ENCODE peak calls at places on chromosomes 16 and 17, in eight cellular contexts. One of them, this sample, is unnamed.

GRCh38 chr16:86665319-86665675 is 86.9 kb downstream of the FOXL1 start:
- DNase-seq in NCI-H774: no peak
- DNase-seq in neural crest cell: no peak
- DNase-seq in stimulated activated CD4-positive, alpha-beta T cell treated with anti-CD3 and anti-CD28 coated beads, Interleukin-4, amount 100 ng/mL, for 48 hours: no peak
- DNase-seq in AG08395: peak
- DNase-seq in hypothalamus: no peak
- DNase-seq in activated naive CD8-positive, alpha-beta T cell treated with anti-CD3 and anti-CD28 coated beads for 36 hours: no peak
- DNase-seq in HT1080: no peak
- DNase-seq in this sample: no peak

GRCh38 chr16:5367960-5368359 is 270.4 kb upstream of the EEF2KMT start:
- DNase-seq in NCI-H774: no peak
- DNase-seq in neural crest cell: no peak
- DNase-seq in stimulated activated CD4-positive, alpha-beta T cell treated with anti-CD3 and anti-CD28 coated beads, Interleukin-4, amount 100 ng/mL, for 48 hours: no peak
- DNase-seq in AG08395: no peak
- DNase-seq in hypothalamus: no peak
- DNase-seq in activated naive CD8-positive, alpha-beta T cell treated with anti-CD3 and anti-CD28 coated beads for 36 hours: no peak
- DNase-seq in HT1080: no peak
- DNase-seq in this sample: no peak

GRCh38 chr16:10408824-10409381 is 23.0 kb downstream of the ATF7IP2 start:
- DNase-seq in NCI-H774: no peak
- DNase-seq in neural crest cell: no peak
- DNase-seq in stimulated activated CD4-positive, alpha-beta T cell treated with anti-CD3 and anti-CD28 coated beads, Interleukin-4, amount 100 ng/mL, for 48 hours: no peak
- DNase-seq in AG08395: no peak
- DNase-seq in hypothalamus: no peak
- DNase-seq in activated naive CD8-positive, alpha-beta T cell treated with anti-CD3 and anti-CD28 coated beads for 36 hours: no peak
- DNase-seq in HT1080: no peak
- DNase-seq in this sample: no peak

GRCh38 chr17:32943206-32943605 is 15.3 kb downstream of the TMEM98 start:
- DNase-seq in NCI-H774: no peak
- DNase-seq in neural crest cell: no peak
- DNase-seq in stimulated activated CD4-positive, alpha-beta T cell treated with anti-CD3 and anti-CD28 coated beads, Interleukin-4, amount 100 ng/mL, for 48 hours: no peak
- DNase-seq in AG08395: peak
- DNase-seq in hypothalamus: no peak
- DNase-seq in activated naive CD8-positive, alpha-beta T cell treated with anti-CD3 and anti-CD28 coated beads for 36 hours: no peak
- DNase-seq in HT1080: peak
- DNase-seq in this sample: no peak

GRCh38 chr16:10647721-10648296 is 46.9 kb downstream of the TEKT5 start:
- DNase-seq in NCI-H774: no peak
- DNase-seq in neural crest cell: no peak
- DNase-seq in stimulated activated CD4-positive, alpha-beta T cell treated with anti-CD3 and anti-CD28 coated beads, Interleukin-4, amount 100 ng/mL, for 48 hours: no peak
- DNase-seq in AG08395: no peak
- DNase-seq in hypothalamus: no peak
- DNase-seq in activated naive CD8-positive, alpha-beta T cell treated with anti-CD3 and anti-CD28 coated beads for 36 hours: no peak
- DNase-seq in HT1080: no peak
- DNase-seq in this sample: no peak

GRCh38 chr17:53979991-53980390 is 157.3 kb downstream of the KIF2B start:
- DNase-seq in NCI-H774: no peak
- DNase-seq in neural crest cell: no peak
- DNase-seq in stimulated activated CD4-positive, alpha-beta T cell treated with anti-CD3 and anti-CD28 coated beads, Interleukin-4, amount 100 ng/mL, for 48 hours: no peak
- DNase-seq in AG08395: no peak
- DNase-seq in hypothalamus: no peak
- DNase-seq in activated naive CD8-positive, alpha-beta T cell treated with anti-CD3 and anti-CD28 coated beads for 36 hours: no peak
- DNase-seq in HT1080: no peak
- DNase-seq in this sample: no peak

GRCh38 chr17:19534562-19535149 is 1.0 kb downstream of the SLC47A1 start:
- DNase-seq in NCI-H774: no peak
- DNase-seq in neural crest cell: no peak
- DNase-seq in stimulated activated CD4-positive, alpha-beta T cell treated with anti-CD3 and anti-CD28 coated beads, Interleukin-4, amount 100 ng/mL, for 48 hours: no peak
- DNase-seq in AG08395: no peak
- DNase-seq in hypothalamus: no peak
- DNase-seq in activated naive CD8-positive, alpha-beta T cell treated with anti-CD3 and anti-CD28 coated beads for 36 hours: peak
- DNase-seq in HT1080: peak
- DNase-seq in this sample: peak

GRCh38 chr17:29257756-29258155 is 11.1 kb downstream of the CRYBA1 start:
- DNase-seq in NCI-H774: no peak
- DNase-seq in neural crest cell: no peak
- DNase-seq in stimulated activated CD4-positive, alpha-beta T cell treated with anti-CD3 and anti-CD28 coated beads, Interleukin-4, amount 100 ng/mL, for 48 hours: no peak
- DNase-seq in AG08395: no peak
- DNase-seq in hypothalamus: no peak
- DNase-seq in activated naive CD8-positive, alpha-beta T cell treated with anti-CD3 and anti-CD28 coated beads for 36 hours: no peak
- DNase-seq in HT1080: no peak
- DNase-seq in this sample: no peak

GRCh38 chr17:39210093-39210434 is 10.0 kb downstream of the RPL19 start:
- DNase-seq in NCI-H774: no peak
- DNase-seq in neural crest cell: no peak
- DNase-seq in stimulated activated CD4-positive, alpha-beta T cell treated with anti-CD3 and anti-CD28 coated beads, Interleukin-4, amount 100 ng/mL, for 48 hours: no peak
- DNase-seq in AG08395: no peak
- DNase-seq in hypothalamus: no peak
- DNase-seq in activated naive CD8-positive, alpha-beta T cell treated with anti-CD3 and anti-CD28 coated beads for 36 hours: no peak
- DNase-seq in HT1080: no peak
- DNase-seq in this sample: no peak

GRCh38 chr16:20624882-20625807 is 49.0 kb upstream of the ACSM2B start:
- DNase-seq in NCI-H774: no peak
- DNase-seq in neural crest cell: no peak
- DNase-seq in stimulated activated CD4-positive, alpha-beta T cell treated with anti-CD3 and anti-CD28 coated beads, Interleukin-4, amount 100 ng/mL, for 48 hours: no peak
- DNase-seq in AG08395: no peak
- DNase-seq in hypothalamus: no peak
- DNase-seq in activated naive CD8-positive, alpha-beta T cell treated with anti-CD3 and anti-CD28 coated beads for 36 hours: no peak
- DNase-seq in HT1080: no peak
- DNase-seq in this sample: no peak

GRCh38 chr16:81765111-81765919 is 13.8 kb upstream of the PLCG2 start:
- DNase-seq in NCI-H774: no peak
- DNase-seq in neural crest cell: no peak
- DNase-seq in stimulated activated CD4-positive, alpha-beta T cell treated with anti-CD3 and anti-CD28 coated beads, Interleukin-4, amount 100 ng/mL, for 48 hours: no peak
- DNase-seq in AG08395: no peak
- DNase-seq in hypothalamus: no peak
- DNase-seq in activated naive CD8-positive, alpha-beta T cell treated with anti-CD3 and anti-CD28 coated beads for 36 hours: no peak
- DNase-seq in HT1080: no peak
- DNase-seq in this sample: no peak

GRCh38 chr17:51630101-51630671 is 369.8 kb downstream of the UTP18 start:
- DNase-seq in NCI-H774: no peak
- DNase-seq in neural crest cell: no peak
- DNase-seq in stimulated activated CD4-positive, alpha-beta T cell treated with anti-CD3 and anti-CD28 coated beads, Interleukin-4, amount 100 ng/mL, for 48 hours: no peak
- DNase-seq in AG08395: no peak
- DNase-seq in hypothalamus: no peak
- DNase-seq in activated naive CD8-positive, alpha-beta T cell treated with anti-CD3 and anti-CD28 coated beads for 36 hours: no peak
- DNase-seq in HT1080: no peak
- DNase-seq in this sample: no peak

GRCh38 chr16:66152841-66153525 is 213.5 kb upstream of the CDH5 start:
- DNase-seq in NCI-H774: no peak
- DNase-seq in neural crest cell: no peak
- DNase-seq in stimulated activated CD4-positive, alpha-beta T cell treated with anti-CD3 and anti-CD28 coated beads, Interleukin-4, amount 100 ng/mL, for 48 hours: no peak
- DNase-seq in AG08395: peak
- DNase-seq in hypothalamus: no peak
- DNase-seq in activated naive CD8-positive, alpha-beta T cell treated with anti-CD3 and anti-CD28 coated beads for 36 hours: no peak
- DNase-seq in HT1080: no peak
- DNase-seq in this sample: no peak

GRCh38 chr16:87392823-87393679 is 915 bp downstream of the MAP1LC3B start:
- DNase-seq in NCI-H774: no peak
- DNase-seq in neural crest cell: peak
- DNase-seq in stimulated activated CD4-positive, alpha-beta T cell treated with anti-CD3 and anti-CD28 coated beads, Interleukin-4, amount 100 ng/mL, for 48 hours: peak
- DNase-seq in AG08395: no peak
- DNase-seq in hypothalamus: no peak
- DNase-seq in activated naive CD8-positive, alpha-beta T cell treated with anti-CD3 and anti-CD28 coated beads for 36 hours: peak
- DNase-seq in HT1080: peak
- DNase-seq in this sample: peak

GRCh38 chr16:56871172-56871593 is 6.2 kb downstream of the SLC12A3 start:
- DNase-seq in NCI-H774: no peak
- DNase-seq in neural crest cell: no peak
- DNase-seq in stimulated activated CD4-positive, alpha-beta T cell treated with anti-CD3 and anti-CD28 coated beads, Interleukin-4, amount 100 ng/mL, for 48 hours: no peak
- DNase-seq in AG08395: peak
- DNase-seq in hypothalamus: no peak
- DNase-seq in activated naive CD8-positive, alpha-beta T cell treated with anti-CD3 and anti-CD28 coated beads for 36 hours: no peak
- DNase-seq in HT1080: peak
- DNase-seq in this sample: no peak

GRCh38 chr16:9680021-9680655 is 502.1 kb downstream of the GRIN2A start:
- DNase-seq in NCI-H774: no peak
- DNase-seq in neural crest cell: no peak
- DNase-seq in stimulated activated CD4-positive, alpha-beta T cell treated with anti-CD3 and anti-CD28 coated beads, Interleukin-4, amount 100 ng/mL, for 48 hours: no peak
- DNase-seq in AG08395: no peak
- DNase-seq in hypothalamus: no peak
- DNase-seq in activated naive CD8-positive, alpha-beta T cell treated with anti-CD3 and anti-CD28 coated beads for 36 hours: no peak
- DNase-seq in HT1080: no peak
- DNase-seq in this sample: no peak

GRCh38 chr16:47143677-47144558 is at the start of gene NETO2:
- DNase-seq in NCI-H774: peak
- DNase-seq in neural crest cell: peak
- DNase-seq in stimulated activated CD4-positive, alpha-beta T cell treated with anti-CD3 and anti-CD28 coated beads, Interleukin-4, amount 100 ng/mL, for 48 hours: peak
- DNase-seq in AG08395: peak
- DNase-seq in hypothalamus: peak
- DNase-seq in activated naive CD8-positive, alpha-beta T cell treated with anti-CD3 and anti-CD28 coated beads for 36 hours: peak
- DNase-seq in HT1080: no peak
- DNase-seq in this sample: peak

GRCh38 chr16:21338537-21339268 is 60.6 kb upstream of the CRYM start:
- DNase-seq in NCI-H774: no peak
- DNase-seq in neural crest cell: no peak
- DNase-seq in stimulated activated CD4-positive, alpha-beta T cell treated with anti-CD3 and anti-CD28 coated beads, Interleukin-4, amount 100 ng/mL, for 48 hours: no peak
- DNase-seq in AG08395: no peak
- DNase-seq in hypothalamus: no peak
- DNase-seq in activated naive CD8-positive, alpha-beta T cell treated with anti-CD3 and anti-CD28 coated beads for 36 hours: no peak
- DNase-seq in HT1080: no peak
- DNase-seq in this sample: no peak

GRCh38 chr16:56897026-56897799 is 32.2 kb downstream of the SLC12A3 start:
- DNase-seq in NCI-H774: peak
- DNase-seq in neural crest cell: no peak
- DNase-seq in stimulated activated CD4-positive, alpha-beta T cell treated with anti-CD3 and anti-CD28 coated beads, Interleukin-4, amount 100 ng/mL, for 48 hours: no peak
- DNase-seq in AG08395: no peak
- DNase-seq in hypothalamus: no peak
- DNase-seq in activated naive CD8-positive, alpha-beta T cell treated with anti-CD3 and anti-CD28 coated beads for 36 hours: no peak
- DNase-seq in HT1080: no peak
- DNase-seq in this sample: no peak

GRCh38 chr16:20850981-20851380 is 44.7 kb downstream of the REXO5 start:
- DNase-seq in NCI-H774: no peak
- DNase-seq in neural crest cell: no peak
- DNase-seq in stimulated activated CD4-positive, alpha-beta T cell treated with anti-CD3 and anti-CD28 coated beads, Interleukin-4, amount 100 ng/mL, for 48 hours: no peak
- DNase-seq in AG08395: no peak
- DNase-seq in hypothalamus: no peak
- DNase-seq in activated naive CD8-positive, alpha-beta T cell treated with anti-CD3 and anti-CD28 coated beads for 36 hours: no peak
- DNase-seq in HT1080: no peak
- DNase-seq in this sample: no peak

GRCh38 chr16:27317320-27317719 is 3.5 kb downstream of the IL4R start:
- DNase-seq in NCI-H774: no peak
- DNase-seq in neural crest cell: no peak
- DNase-seq in stimulated activated CD4-positive, alpha-beta T cell treated with anti-CD3 and anti-CD28 coated beads, Interleukin-4, amount 100 ng/mL, for 48 hours: no peak
- DNase-seq in AG08395: no peak
- DNase-seq in hypothalamus: no peak
- DNase-seq in activated naive CD8-positive, alpha-beta T cell treated with anti-CD3 and anti-CD28 coated beads for 36 hours: no peak
- DNase-seq in HT1080: no peak
- DNase-seq in this sample: no peak

GRCh38 chr17:68302066-68302564 is 10.8 kb downstream of the ARSG start:
- DNase-seq in NCI-H774: no peak
- DNase-seq in neural crest cell: no peak
- DNase-seq in stimulated activated CD4-positive, alpha-beta T cell treated with anti-CD3 and anti-CD28 coated beads, Interleukin-4, amount 100 ng/mL, for 48 hours: no peak
- DNase-seq in AG08395: no peak
- DNase-seq in hypothalamus: no peak
- DNase-seq in activated naive CD8-positive, alpha-beta T cell treated with anti-CD3 and anti-CD28 coated beads for 36 hours: no peak
- DNase-seq in HT1080: no peak
- DNase-seq in this sample: peak

This sample was measured in retina.